ENCODE peak calls at places on chromosomes 6 and 20, in six cellular contexts. P, W, D, O, E and F are unnamed samples.
A peak's percentile ranks its signal among the peaks of the same experiment; 100 is the strongest.

GRCh38 chr6:17413313-17413750 is 19.9 kb downstream of the CAP2 start:
- DNase-seq in O (no peak), E (no peak), P (no peak), D (no peak), W (no peak), F (no peak)

GRCh38 chr6:79604583-79605037 is 26.5 kb upstream of the SH3BGRL2 start:
- DNase-seq in O (no peak), D (no peak), P (no peak), W (peak; percentile 24), E (no peak), F (no peak)

GRCh38 chr20:64130876-64131275 is 23.5 kb upstream of the NPBWR2 start:
- DNase-seq in D (no peak), W (no peak), P (peak; percentile 7), E (no peak), O (no peak), F (no peak)

GRCh38 chr6:156280131-156280530 is 497.0 kb upstream of the ARID1B start:
- DNase-seq in O (no peak), E (no peak), P (no peak), D (no peak), W (no peak), F (no peak)

GRCh38 chr6:33595001-33595846 is 15.1 kb upstream of the BAK1 start:
- DNase-seq in P (no peak), O (no peak), E (no peak), W (no peak), D (no peak), F (no peak)

GRCh38 chr6:1091905-1092304 is 220.0 kb upstream of the FOXQ1 start:
- DNase-seq in W (no peak), O (no peak), E (no peak), D (no peak), P (no peak), F (no peak)

GRCh38 chr20:58713801-58714339 is 21.3 kb downstream of the NPEPL1 start:
- DNase-seq in W (no peak), E (no peak), O (peak; percentile 4), D (no peak), P (peak; percentile 30), F (no peak)

GRCh38 chr20:17859616-17860232 is 108.9 kb downstream of the SNX5 start:
- DNase-seq in P (peak; percentile 58), O (no peak), D (no peak), W (no peak), E (no peak), F (peak; percentile 81)

GRCh38 chr6:108492131-108492766 is 68.5 kb upstream of the FOXO3 start:
- DNase-seq in E (no peak), P (no peak), D (no peak), O (peak; percentile 9), W (peak; percentile 15), F (no peak)

GRCh38 chr20:25014816-25015215 is 22.3 kb upstream of the APMAP start:
- DNase-seq in W (no peak), O (no peak), E (no peak), D (no peak), P (no peak), F (peak; percentile 11)

GRCh38 chr6:131949909-131950766 is 1.0 kb downstream of the CCN2 start:
- DNase-seq in E (peak; percentile 69), O (peak; percentile 72), D (no peak), W (peak; percentile 23), P (peak; percentile 80), F (peak; percentile 86)

GRCh38 chr6:111973897-111974639 is 79.8 kb upstream of the CCN6 start:
- DNase-seq in D (no peak), O (no peak), P (no peak), E (no peak), W (no peak), F (no peak)

GRCh38 chr6:148769304-148769968 is 22.6 kb downstream of the UST start:
- DNase-seq in D (no peak), W (no peak), E (no peak), O (no peak), P (no peak), F (no peak)